ENCODE peak calls at places on chromosomes 3 and 15, in four cellular contexts. K is HepG2, S is K562, O is H1. W is an unnamed sample.

GRCh38 chr3:1723726-1724125 is 374.9 kb upstream of the CNTN4 start:
- DNase-seq in K (no peak), S (no peak), O (no peak), W (no peak)

GRCh38 chr15:89359471-89360293 is 25.1 kb upstream of the POLG start:
- DNase-seq in K (no peak), S (no peak), O (no peak), W (no peak)

GRCh38 chr15:66765478-66766281 is 63.6 kb downstream of the SMAD6 start:
- DNase-seq in K (peak; percentile 93), S (peak; percentile 41), O (no peak), W (peak; percentile 95)

GRCh38 chr3:182913889-182914288 is 66.4 kb downstream of the DCUN1D1 start:
- DNase-seq in K (no peak), S (no peak), O (no peak), W (no peak)

GRCh38 chr3:149657796-149658443 is at the start of gene WWTR1:
- DNase-seq in K (peak; percentile 93), S (no peak), O (peak; percentile 90), W (peak; percentile 96)

GRCh38 chr3:40741729-40742128 is 217.0 kb downstream of the ZNF621 start:
- DNase-seq in K (no peak), S (no peak), O (no peak), W (no peak)

GRCh38 chr3:134211797-134212196 is 38.9 kb downstream of the RYK start:
- DNase-seq in K (peak; percentile 15), S (peak; percentile 32), O (no peak), W (peak; percentile 36)

GRCh38 chr3:170751894-170752283 is 118.1 kb downstream of the RPL22L1 start:
- DNase-seq in K (no peak), S (no peak), O (no peak), W (no peak)

GRCh38 chr3:194139085-194139976 is 3.4 kb downstream of the HES1 start:
- DNase-seq in K (peak; percentile 52), S (peak; percentile 50), O (no peak), W (no peak)

GRCh38 chr3:112390783-112391641 is 58.1 kb downstream of the CD200 start:
- DNase-seq in K (no peak), S (no peak), O (peak; percentile 38), W (no peak)

GRCh38 chr3:127265581-127265981 is 22.3 kb downstream of the PRR20G start:
- DNase-seq in K (no peak), S (no peak), O (no peak), W (no peak)

GRCh38 chr3:193665370-193665989 is 72.5 kb downstream of the OPA1 start:
- DNase-seq in K (peak; percentile 25), S (no peak), O (no peak), W (peak; percentile 21)

DNA sequence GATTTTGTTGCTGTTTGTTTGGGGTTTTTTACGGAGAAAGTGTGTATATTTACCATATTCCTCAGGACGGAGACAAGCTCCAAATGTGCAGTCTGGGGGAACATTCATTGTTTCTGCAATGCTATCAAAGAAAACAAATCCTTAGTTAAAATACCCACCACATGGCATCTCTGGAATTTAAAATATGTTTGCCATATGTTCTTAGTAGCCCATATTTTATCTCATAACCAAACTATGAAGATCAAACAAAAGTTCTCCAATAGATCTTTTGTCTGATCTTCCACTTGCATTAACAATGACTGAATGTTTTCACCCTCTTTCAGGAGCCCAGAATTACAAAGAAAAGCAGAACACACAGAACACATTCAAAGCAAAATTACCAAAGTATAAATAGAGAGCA is 35.3 kb downstream of the EFHB start:
- DNase-seq in K (peak; percentile 73), S (no peak), O (no peak), W (no peak)
- TF ChIP-seq PHF8 in K (no peak), S (no peak), O (no peak), W (no peak)

DNA sequence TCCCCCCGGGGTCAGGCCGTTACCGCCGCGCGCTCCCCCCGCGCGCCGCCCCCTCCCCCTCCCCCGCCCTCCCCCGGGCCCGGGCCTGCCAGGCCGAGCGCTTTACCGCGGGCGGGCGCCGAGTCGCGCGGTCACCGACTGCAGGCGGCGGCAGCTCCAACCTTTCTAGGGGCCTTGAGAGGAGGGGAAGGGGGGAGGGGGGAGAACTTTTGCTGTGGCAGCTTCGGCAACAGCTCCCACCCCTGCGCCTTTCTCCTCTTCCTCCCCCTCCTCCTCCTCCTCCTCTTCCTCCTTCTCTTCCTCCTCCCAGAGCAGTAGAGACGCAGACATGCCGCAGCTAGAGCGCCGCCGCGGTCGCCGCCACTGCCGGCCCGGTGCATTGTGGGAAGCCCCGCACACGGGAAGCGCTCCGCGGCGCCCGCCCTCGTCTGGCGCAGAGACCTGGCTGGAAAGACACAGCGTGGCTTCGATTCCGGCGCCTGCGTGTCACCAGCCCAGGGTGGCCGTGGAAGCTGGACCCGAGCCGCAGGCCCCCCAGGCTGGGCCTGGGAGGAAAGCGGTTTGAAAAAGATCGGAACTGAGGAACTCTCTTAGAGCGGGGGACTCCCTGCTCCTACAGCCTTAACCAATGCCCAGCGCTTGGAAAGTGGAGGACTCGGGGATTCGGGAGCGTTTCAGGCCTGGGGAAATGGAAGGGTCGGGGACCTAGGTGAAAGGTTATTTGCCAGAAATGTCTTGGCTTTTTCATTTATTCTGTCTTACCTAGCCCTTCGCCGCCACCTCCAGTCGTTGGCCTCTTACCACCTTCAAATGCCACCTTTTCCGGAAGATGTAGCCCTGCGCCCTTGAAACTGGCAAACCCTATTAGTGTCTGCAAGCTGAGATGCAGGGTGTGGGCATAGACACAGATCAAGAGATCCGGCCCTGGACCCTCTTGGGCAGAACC is at the start of gene ZNF148:
- DNase-seq in K (peak; percentile 83), S (peak; percentile 80), O (peak; percentile 62), W (peak; percentile 49)
- TF ChIP-seq PHF8 in K (peak; percentile 93), S (peak; percentile 88), O (peak; percentile 90), W (peak; percentile 55)

DNA sequence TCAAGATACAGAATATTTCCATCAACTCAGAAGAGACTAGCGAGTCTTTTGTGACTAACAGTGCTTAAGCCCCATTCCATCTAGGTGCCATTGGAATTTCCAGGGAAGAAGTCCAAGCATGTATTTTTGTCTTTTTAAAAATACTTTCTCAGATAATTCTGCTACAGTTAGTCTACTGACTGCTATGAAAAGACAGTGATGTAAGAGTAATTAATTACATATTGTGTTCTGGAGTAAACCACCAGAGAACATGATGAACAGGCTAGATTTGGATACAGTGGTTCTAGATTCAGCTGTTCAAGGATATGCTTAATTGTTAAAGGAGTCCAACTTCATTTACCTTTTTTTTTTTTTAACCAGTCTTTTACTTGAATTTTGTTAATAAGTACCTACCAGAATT is 34.8 kb upstream of the PAK6 start:
- DNase-seq in K (no peak), S (no peak), O (no peak), W (no peak)
- TF ChIP-seq PHF8 in K (no peak), S (no peak), O (no peak), W (no peak)

GRCh38 chr15:51483985-51484384 is 138.6 kb downstream of the DMXL2 start:
- DNase-seq in K (no peak), S (no peak), O (no peak), W (no peak)

GRCh38 chr15:51483520-51483919 is 139.1 kb downstream of the DMXL2 start:
- DNase-seq in K (no peak), S (no peak), O (no peak), W (no peak)

DNA sequence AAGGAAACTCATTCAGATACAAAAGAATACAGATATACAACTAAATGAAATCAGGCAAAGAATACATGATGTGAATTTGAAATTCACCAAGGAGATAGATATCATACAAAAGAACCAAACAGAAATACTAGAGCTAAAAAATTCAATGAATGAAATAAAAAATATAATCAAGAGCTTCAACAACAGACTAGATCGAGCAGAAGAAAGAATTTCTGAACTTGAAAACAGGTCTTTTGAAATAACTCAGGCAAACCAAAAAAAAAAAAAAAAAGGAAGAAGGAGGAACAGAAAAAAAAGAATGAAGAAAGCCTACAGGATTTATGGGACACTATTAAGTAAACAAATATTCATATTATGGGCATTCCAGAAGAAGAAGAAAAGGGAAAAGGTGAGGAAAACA is 137.8 kb downstream of the DMXL2 start:
- DNase-seq in K (no peak), S (no peak), O (no peak), W (no peak)
- TF ChIP-seq PHF8 in K (no peak), S (no peak), O (no peak), W (no peak)

GRCh38 chr3:105948108-105948507 is 79.3 kb upstream of the CBLB start:
- DNase-seq in K (no peak), S (no peak), O (no peak), W (no peak)

GRCh38 chr3:105953831-105954230 is 85.0 kb upstream of the CBLB start:
- DNase-seq in K (no peak), S (no peak), O (no peak), W (no peak)

GRCh38 chr3:105956311-105956710 is 87.5 kb upstream of the CBLB start:
- DNase-seq in K (no peak), S (no peak), O (no peak), W (no peak)

DNA sequence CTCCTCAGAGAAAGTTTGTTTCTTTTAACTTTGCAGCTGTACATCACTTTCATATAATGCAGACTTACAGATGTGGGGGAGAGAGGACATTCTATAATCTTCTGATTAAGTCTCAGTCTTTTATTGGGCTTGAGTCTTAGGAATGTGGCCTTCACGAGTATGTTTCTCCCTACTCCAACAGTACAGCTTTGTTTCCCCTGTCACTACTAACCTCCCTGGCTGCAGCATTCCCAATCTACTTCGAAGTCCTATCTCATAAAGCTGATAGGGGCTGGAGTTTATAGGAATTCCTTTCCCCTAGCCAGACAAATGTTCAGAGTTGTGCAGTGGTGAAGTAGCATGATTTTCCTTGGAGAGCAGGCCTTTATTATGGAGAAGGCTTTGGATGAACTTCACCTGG is 82.2 kb upstream of the CBLB start:
- DNase-seq in K (no peak), S (no peak), O (no peak), W (no peak)
- TF ChIP-seq PHF8 in K (no peak), S (no peak), O (no peak), W (no peak)